ENCODE peak calls at places on chromosomes 13 and 19, in four cellular contexts. M, D, J and Q are unnamed samples.

GRCh38 chr19:18649371-18650047 is 12.7 kb downstream of the KLHL26 start:
- DNase-seq in M (no peak), D (peak; percentile 51), J (no peak), Q (no peak)

GRCh38 chr19:54255105-54255775 is 1.8 kb downstream of the LILRB5 start:
- DNase-seq in M (no peak), D (no peak), J (no peak), Q (peak; percentile 55)

GRCh38 chr13:98203641-98204326 is 26.7 kb upstream of the RNF113B start:
- DNase-seq in M (no peak), D (no peak), J (no peak), Q (no peak)

GRCh38 chr19:19296953-19297689 is 23.2 kb downstream of the SUGP1 start:
- DNase-seq in M (no peak), D (no peak), J (no peak), Q (no peak)

GRCh38 chr19:6343462-6343861 is 10.1 kb upstream of the ACER1 start:
- DNase-seq in M (no peak), D (no peak), J (no peak), Q (no peak)

GRCh38 chr19:18496167-18496979 is 25.5 kb downstream of the ELL start:
- DNase-seq in M (no peak), D (peak; percentile 73), J (no peak), Q (no peak)

GRCh38 chr13:40149611-40150283 is 494.3 kb downstream of the COG6 start:
- DNase-seq in M (no peak), D (no peak), J (peak; percentile 19), Q (no peak)

GRCh38 chr19:17405250-17406038 is at the start of gene BST2:
- DNase-seq in M (peak; percentile 87), D (peak; percentile 51), J (peak; percentile 40), Q (no peak)

GRCh38 chr13:99228737-99229691 is 28.4 kb downstream of the UBAC2 start:
- DNase-seq in M (peak; percentile 91), D (no peak), J (no peak), Q (no peak)

GRCh38 chr13:45683701-45684100 is 18.4 kb upstream of the CBY2 start:
- DNase-seq in M (no peak), D (no peak), J (no peak), Q (no peak)
- H3K4me3 ChIP-seq in M (no peak overlapping the region), D (no peak overlapping the region), J (no peak overlapping the region), Q (no peak overlapping the region)

DNA sequence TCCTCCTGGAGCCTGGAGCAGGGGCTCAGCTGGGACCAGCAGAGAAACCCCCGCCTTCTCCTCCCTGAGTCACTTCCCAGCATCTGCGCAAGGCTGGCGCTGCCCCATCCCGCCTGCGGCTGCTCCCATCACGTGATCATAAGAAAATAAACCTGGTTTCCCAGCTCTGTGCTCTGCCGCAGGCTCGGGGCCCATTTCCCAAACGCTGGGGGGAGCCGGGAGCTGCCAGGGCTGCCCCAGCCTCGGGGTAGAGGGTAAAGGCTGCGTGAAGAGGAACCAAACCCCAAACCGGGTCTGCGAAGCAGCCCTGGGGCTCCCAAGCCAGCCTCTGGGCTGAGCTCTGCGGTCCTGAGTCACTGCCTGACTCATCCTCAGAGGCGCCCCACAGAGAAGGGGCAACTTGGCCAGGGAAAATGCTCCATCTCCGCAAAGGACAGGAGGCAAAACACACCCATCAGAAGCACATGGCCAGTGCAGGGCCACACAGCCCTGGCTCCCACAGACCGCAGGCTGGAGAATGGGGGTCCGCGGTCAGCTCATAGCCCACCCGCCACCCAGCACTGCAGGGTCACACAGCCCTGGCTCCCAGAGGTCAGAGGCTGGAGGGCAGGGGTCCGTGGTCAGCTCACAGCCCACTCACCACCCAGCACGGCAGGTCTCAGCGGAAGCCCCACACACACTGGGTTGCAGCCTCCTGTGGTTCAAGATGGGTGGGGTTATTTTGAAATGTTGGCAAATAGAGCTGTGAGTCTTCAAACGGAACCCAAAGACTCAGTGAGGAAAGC is 67.1 kb downstream of the RASA3 start:
- DNase-seq in M (no peak), D (peak; percentile 80), J (peak; percentile 83), Q (peak; percentile 91)
- H3K4me1 ChIP-seq in M (peaks cover 50% of the 10 kb centered on the region), D (peaks cover 54% of the 10 kb centered on the region), J (peaks cover 7% of the 10 kb centered on the region), Q (peaks cover 73% of the 10 kb centered on the region)

DNA sequence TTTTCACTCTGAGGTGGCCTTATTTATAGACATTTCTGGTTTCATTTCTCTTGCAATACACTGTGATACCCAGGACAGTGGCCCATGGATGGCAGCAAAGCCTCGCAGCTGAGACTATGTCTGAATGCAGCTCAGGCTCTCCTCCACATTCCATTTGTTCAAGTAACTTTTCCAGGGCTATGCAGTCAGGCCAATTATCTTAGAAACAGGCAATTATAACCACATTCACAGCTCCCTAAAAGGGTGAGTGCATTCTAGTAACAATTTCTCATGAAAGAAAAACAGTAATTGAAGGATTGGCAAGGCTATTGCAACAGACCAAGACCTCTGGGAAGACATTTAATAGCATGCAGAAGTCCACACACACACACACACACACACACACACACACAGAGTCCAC is 264.0 kb downstream of the TBC1D4 start:
- DNase-seq in M (no peak), D (no peak), J (no peak), Q (no peak)
- TF ChIP-seq POLR2AphosphoS5 in M (no peak), D (no peak), J (no peak), Q (no peak)

DNA sequence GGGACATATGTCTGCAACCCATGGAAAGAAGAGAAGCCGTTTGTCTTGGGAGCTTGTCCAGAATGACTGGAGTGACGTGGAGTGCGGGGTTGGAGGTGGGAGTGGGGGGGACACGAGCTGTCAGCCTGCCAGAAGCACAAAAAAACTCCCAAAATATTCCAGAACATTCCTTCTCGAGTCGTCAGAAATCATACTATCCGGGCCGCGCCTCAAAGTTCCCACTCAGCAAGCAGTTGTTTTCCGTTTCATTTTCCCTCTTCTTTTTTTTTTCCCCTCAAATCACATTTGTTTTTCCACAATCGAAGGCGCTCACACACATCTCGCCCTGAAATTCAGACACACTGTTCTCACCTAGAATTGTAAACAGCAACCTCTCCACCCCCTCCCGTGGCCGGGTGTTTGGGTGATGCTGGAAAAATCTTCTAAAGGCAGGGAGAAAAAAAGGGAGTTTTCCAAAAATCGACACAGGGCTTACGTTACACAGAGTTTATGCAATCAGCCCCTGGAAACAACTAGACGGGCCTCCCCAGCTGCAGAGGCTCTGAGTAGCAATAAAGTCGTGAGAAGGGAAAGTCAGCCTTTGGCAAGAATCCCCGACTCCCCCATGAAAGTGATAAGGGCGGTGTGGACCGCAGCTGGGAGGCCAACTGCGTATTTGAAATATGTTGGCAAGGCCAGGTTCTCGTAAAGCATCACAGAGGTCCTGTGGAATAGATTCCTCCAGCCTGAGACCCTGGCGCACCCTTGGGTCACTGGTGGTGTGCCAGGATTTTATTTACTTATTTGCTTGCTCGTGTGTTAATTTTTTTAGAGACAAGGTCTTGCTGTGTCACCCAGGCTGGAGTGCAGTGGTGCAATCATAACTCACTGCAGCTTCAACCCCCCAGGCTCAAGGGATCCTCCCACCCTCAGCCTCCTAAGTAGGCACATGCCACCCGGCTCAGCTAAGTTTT is 31.2 kb upstream of the KLF2 start:
- DNase-seq in M (no peak), D (peak; percentile 66), J (peak; percentile 11), Q (peak; percentile 90)
- H3K4me3 ChIP-seq in M (no peak overlapping the region), D (peak overlapping the region; percentile 3), J (no peak overlapping the region), Q (no peak overlapping the region)

GRCh38 chr19:38696733-38697055 is 47.6 kb downstream of the CAPN12 start:
- DNase-seq in M (no peak), D (no peak), J (no peak), Q (no peak)

GRCh38 chr19:38695832-38696732 is 48.2 kb downstream of the CAPN12 start:
- DNase-seq in M (no peak), D (no peak), J (no peak), Q (no peak)

GRCh38 chr19:38697641-38698071 is 46.6 kb downstream of the CAPN12 start:
- DNase-seq in M (no peak), D (no peak), J (no peak), Q (no peak)

GRCh38 chr19:38698225-38699026 is 45.8 kb downstream of the CAPN12 start:
- DNase-seq in M (no peak), D (no peak), J (no peak), Q (no peak)

DNA sequence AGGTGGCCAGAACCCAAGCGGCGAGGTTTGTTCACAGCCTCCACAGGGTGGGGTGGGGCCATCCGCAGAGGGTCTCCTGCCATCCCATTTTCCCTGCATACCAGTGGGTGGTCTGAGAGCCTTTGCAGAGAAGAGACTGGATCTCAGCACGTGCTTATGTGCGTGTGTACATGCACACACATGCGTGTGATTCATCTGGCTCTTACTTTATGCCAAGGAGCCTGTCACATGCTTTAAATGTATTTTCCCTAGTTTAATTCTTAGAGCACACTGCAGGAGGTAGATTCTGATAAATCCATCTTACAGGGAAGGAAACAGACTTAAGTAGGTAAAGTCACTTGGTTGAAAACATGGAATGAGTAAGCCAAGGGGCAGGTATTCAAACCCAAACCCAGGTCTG is 47.1 kb downstream of the CAPN12 start:
- DNase-seq in M (no peak), D (no peak), J (no peak), Q (no peak)
- H3K4me1 ChIP-seq in M (peaks cover 52% of the 10 kb centered on the region), D (peaks cover 96% of the 10 kb centered on the region), J (no peaks in the 10 kb centered on the region), Q (peaks cover 100% of the 10 kb centered on the region)